ENCODE peak calls at places on chromosomes 6 and 20, in eight cellular contexts. One of them, this sample, is unnamed.

GRCh38 chr6:140303218-140303949 is 928.9 kb upstream of the CITED2 start:
- DNase-seq in cardiac fibroblast: no peak
- DNase-seq in progenitor cell of endocrine pancreas: no peak
- DNase-seq in natural killer cell: no peak
- DNase-seq in BJ: no peak
- DNase-seq in AG04449: no peak
- DNase-seq in AG04450: no peak
- DNase-seq in fibroblast of pulmonary artery: no peak
- DNase-seq in this sample: no peak

GRCh38 chr6:128161839-128162238 is 261.0 kb upstream of the THEMIS start:
- DNase-seq in BJ: no peak
- DNase-seq in AG04450: no peak
- DNase-seq in AG04449: no peak
- DNase-seq in fibroblast of pulmonary artery: no peak
- DNase-seq in cardiac fibroblast: no peak
- DNase-seq in progenitor cell of endocrine pancreas: no peak
- DNase-seq in natural killer cell: no peak
- DNase-seq in this sample: no peak

GRCh38 chr6:68834561-68834960 is 199.5 kb downstream of the ADGRB3 start:
- DNase-seq in fibroblast of pulmonary artery: no peak
- DNase-seq in natural killer cell: no peak
- DNase-seq in AG04449: no peak
- DNase-seq in cardiac fibroblast: no peak
- DNase-seq in AG04450: no peak
- DNase-seq in BJ: no peak
- DNase-seq in progenitor cell of endocrine pancreas: no peak
- DNase-seq in this sample: no peak

GRCh38 chr6:42339991-42340401 is 111.7 kb downstream of the TRERF1 start:
- DNase-seq in AG04449: no peak
- DNase-seq in progenitor cell of endocrine pancreas: no peak
- DNase-seq in BJ: no peak
- DNase-seq in natural killer cell: no peak
- DNase-seq in fibroblast of pulmonary artery: no peak
- DNase-seq in cardiac fibroblast: no peak
- DNase-seq in AG04450: no peak
- DNase-seq in this sample: no peak

GRCh38 chr6:126228001-126228791 is 111.7 kb upstream of the CENPW start:
- DNase-seq in cardiac fibroblast: no peak
- DNase-seq in progenitor cell of endocrine pancreas: no peak
- DNase-seq in AG04450: no peak
- DNase-seq in BJ: no peak
- DNase-seq in fibroblast of pulmonary artery: no peak
- DNase-seq in natural killer cell: no peak
- DNase-seq in AG04449: no peak
- DNase-seq in this sample: no peak

GRCh38 chr6:132131777-132132176 is 180.6 kb upstream of the CCN2 start:
- DNase-seq in BJ: peak
- DNase-seq in progenitor cell of endocrine pancreas: no peak
- DNase-seq in natural killer cell: no peak
- DNase-seq in AG04449: peak
- DNase-seq in cardiac fibroblast: peak
- DNase-seq in AG04450: peak
- DNase-seq in fibroblast of pulmonary artery: peak
- DNase-seq in this sample: no peak

GRCh38 chr6:64520050-64520449 is 884.4 kb downstream of the PHF3 start:
- DNase-seq in AG04450: peak
- DNase-seq in fibroblast of pulmonary artery: peak
- DNase-seq in progenitor cell of endocrine pancreas: no peak
- DNase-seq in cardiac fibroblast: peak
- DNase-seq in BJ: peak
- DNase-seq in natural killer cell: no peak
- DNase-seq in AG04449: peak
- DNase-seq in this sample: no peak

GRCh38 chr20:10922941-10923340 is 249.1 kb upstream of the JAG1 start:
- DNase-seq in AG04450: peak
- DNase-seq in progenitor cell of endocrine pancreas: no peak
- DNase-seq in AG04449: peak
- DNase-seq in cardiac fibroblast: peak
- DNase-seq in fibroblast of pulmonary artery: peak
- DNase-seq in natural killer cell: no peak
- DNase-seq in BJ: peak
- DNase-seq in this sample: no peak

GRCh38 chr20:31568041-31568731 is 36.9 kb upstream of the ID1 start:
- DNase-seq in AG04450: no peak
- DNase-seq in BJ: no peak
- DNase-seq in fibroblast of pulmonary artery: peak
- DNase-seq in progenitor cell of endocrine pancreas: no peak
- DNase-seq in AG04449: no peak
- DNase-seq in cardiac fibroblast: peak
- DNase-seq in natural killer cell: no peak
- DNase-seq in this sample: no peak

GRCh38 chr6:134873500-134874388 is 76.2 kb downstream of the ALDH8A1 start:
- DNase-seq in fibroblast of pulmonary artery: no peak
- DNase-seq in cardiac fibroblast: no peak
- DNase-seq in BJ: no peak
- DNase-seq in AG04450: no peak
- DNase-seq in natural killer cell: no peak
- DNase-seq in progenitor cell of endocrine pancreas: no peak
- DNase-seq in AG04449: no peak
- DNase-seq in this sample: no peak

GRCh38 chr6:163983601-163984445 is 569.3 kb downstream of the QKI start:
- DNase-seq in cardiac fibroblast: no peak
- DNase-seq in AG04449: no peak
- DNase-seq in BJ: no peak
- DNase-seq in AG04450: no peak
- DNase-seq in natural killer cell: no peak
- DNase-seq in fibroblast of pulmonary artery: no peak
- DNase-seq in progenitor cell of endocrine pancreas: no peak
- DNase-seq in this sample: no peak

DNA sequence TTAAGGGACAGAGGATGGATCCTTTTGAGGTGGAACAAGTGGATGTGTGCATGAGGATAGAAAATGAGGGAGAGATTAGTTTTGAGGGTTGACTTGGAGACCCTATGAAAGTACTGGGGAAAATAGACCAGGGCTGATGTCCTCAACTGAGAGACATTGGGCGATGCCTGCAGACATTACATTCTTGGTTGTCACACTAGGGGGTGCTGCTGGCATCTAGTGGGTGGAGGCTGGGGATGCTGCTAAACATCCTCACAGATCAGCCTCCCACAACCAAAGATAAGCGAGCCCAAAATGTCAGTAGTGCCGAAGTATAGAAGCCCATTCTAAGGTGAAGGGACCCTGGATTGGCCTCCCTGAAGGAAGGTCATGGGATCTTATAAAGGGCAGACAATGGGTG is 63.3 kb downstream of the MOCS1 start:
- DNase-seq in natural killer cell: no peak
- DNase-seq in AG04450: no peak
- DNase-seq in progenitor cell of endocrine pancreas: no peak
- DNase-seq in fibroblast of pulmonary artery: no peak
- DNase-seq in cardiac fibroblast: no peak
- DNase-seq in BJ: no peak
- DNase-seq in AG04449: no peak
- DNase-seq in this sample: no peak
- TF ChIP-seq CTCF in natural killer cell: no peak
- TF ChIP-seq CTCF in AG04450: no peak
- TF ChIP-seq CTCF in progenitor cell of endocrine pancreas: no peak
- TF ChIP-seq CTCF in fibroblast of pulmonary artery: peak
- TF ChIP-seq CTCF in cardiac fibroblast: peak
- TF ChIP-seq CTCF in BJ: no peak
- TF ChIP-seq CTCF in AG04449: no peak
- TF ChIP-seq CTCF in this sample: no peak

GRCh38 chr20:23048283-23049200 is 930 bp downstream of the THBD start:
- DNase-seq in cardiac fibroblast: peak
- DNase-seq in AG04450: no peak
- DNase-seq in BJ: no peak
- DNase-seq in natural killer cell: peak
- DNase-seq in AG04449: no peak
- DNase-seq in fibroblast of pulmonary artery: peak
- DNase-seq in progenitor cell of endocrine pancreas: peak
- DNase-seq in this sample: no peak

GRCh38 chr20:23049933-23050838 is 714 bp upstream of the THBD start:
- DNase-seq in BJ: no peak
- DNase-seq in cardiac fibroblast: no peak
- DNase-seq in natural killer cell: no peak
- DNase-seq in fibroblast of pulmonary artery: peak
- DNase-seq in AG04450: no peak
- DNase-seq in AG04449: no peak
- DNase-seq in progenitor cell of endocrine pancreas: peak
- DNase-seq in this sample: no peak

GRCh38 chr20:23049201-23049932 is at the start of gene THBD:
- DNase-seq in fibroblast of pulmonary artery: peak
- DNase-seq in progenitor cell of endocrine pancreas: no peak
- DNase-seq in AG04449: no peak
- DNase-seq in BJ: no peak
- DNase-seq in cardiac fibroblast: peak
- DNase-seq in AG04450: no peak
- DNase-seq in natural killer cell: no peak
- DNase-seq in this sample: no peak

GRCh38 chr20:23052904-23053303 is 3.4 kb upstream of the THBD start:
- DNase-seq in cardiac fibroblast: no peak
- DNase-seq in fibroblast of pulmonary artery: no peak
- DNase-seq in progenitor cell of endocrine pancreas: no peak
- DNase-seq in AG04449: no peak
- DNase-seq in AG04450: no peak
- DNase-seq in BJ: no peak
- DNase-seq in natural killer cell: no peak
- DNase-seq in this sample: no peak

DNA sequence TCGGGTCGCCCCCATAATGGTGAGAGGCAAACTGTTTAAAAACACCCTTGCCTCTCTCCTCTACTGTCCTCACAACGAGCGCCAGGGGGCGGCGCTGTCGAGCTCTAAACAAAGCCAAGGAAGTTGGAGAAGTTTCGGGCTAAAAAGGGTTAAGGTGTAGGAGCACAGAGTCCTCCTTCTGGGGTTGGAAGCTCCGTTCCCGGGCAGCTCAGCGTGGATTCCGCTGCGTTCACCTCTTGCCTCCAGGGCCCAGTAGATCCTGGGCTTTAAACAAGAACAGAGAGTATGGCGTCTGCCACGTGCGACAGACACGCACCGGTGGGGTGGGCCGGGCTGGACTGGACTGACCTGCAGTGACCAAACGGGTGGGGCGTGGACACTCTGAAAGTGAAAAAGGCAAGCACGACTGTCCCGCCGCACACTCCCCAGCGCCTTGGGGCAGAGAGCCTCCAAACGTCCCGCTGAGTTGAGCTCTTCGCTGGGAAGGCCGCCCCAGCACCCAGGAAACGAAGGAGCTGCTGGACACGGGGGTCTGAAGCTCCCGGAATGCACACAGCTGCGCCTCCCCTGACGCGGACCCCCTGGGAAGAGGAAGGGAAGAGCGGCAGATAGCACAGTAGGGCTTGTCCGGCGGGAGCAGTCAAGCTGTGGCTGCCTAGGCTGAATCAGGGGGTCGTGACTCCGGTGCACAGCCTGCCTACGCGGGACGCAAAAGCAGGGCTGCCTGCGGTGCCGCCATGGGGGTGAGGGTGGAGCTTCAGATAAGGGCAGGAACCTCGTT is 1.6 kb upstream of the THBD start:
- DNase-seq in cardiac fibroblast: peak
- DNase-seq in AG04450: peak
- DNase-seq in progenitor cell of endocrine pancreas: peak
- DNase-seq in natural killer cell: peak
- DNase-seq in BJ: no peak
- DNase-seq in fibroblast of pulmonary artery: peak
- DNase-seq in AG04449: no peak
- DNase-seq in this sample: peak
- TF ChIP-seq CTCF in cardiac fibroblast: peak
- TF ChIP-seq CTCF in AG04450: peak
- TF ChIP-seq CTCF in progenitor cell of endocrine pancreas: peak
- TF ChIP-seq CTCF in natural killer cell: peak
- TF ChIP-seq CTCF in BJ: peak
- TF ChIP-seq CTCF in fibroblast of pulmonary artery: peak
- TF ChIP-seq CTCF in AG04449: peak
- TF ChIP-seq CTCF in this sample: peak

GRCh38 chr6:56595490-56596122 is 47.1 kb downstream of the DST start:
- DNase-seq in natural killer cell: no peak
- DNase-seq in fibroblast of pulmonary artery: peak
- DNase-seq in AG04450: no peak
- DNase-seq in progenitor cell of endocrine pancreas: no peak
- DNase-seq in BJ: no peak
- DNase-seq in cardiac fibroblast: peak
- DNase-seq in AG04449: no peak
- DNase-seq in this sample: no peak
- TF ChIP-seq CTCF in natural killer cell: peak
- TF ChIP-seq CTCF in fibroblast of pulmonary artery: peak
- TF ChIP-seq CTCF in AG04450: peak
- TF ChIP-seq CTCF in progenitor cell of endocrine pancreas: peak
- TF ChIP-seq CTCF in BJ: peak
- TF ChIP-seq CTCF in cardiac fibroblast: peak
- TF ChIP-seq CTCF in AG04449: peak
- TF ChIP-seq CTCF in this sample: peak

GRCh38 chr6:150417899-150418824 is 49.4 kb downstream of the IYD start:
- DNase-seq in AG04449: peak
- DNase-seq in natural killer cell: no peak
- DNase-seq in fibroblast of pulmonary artery: peak
- DNase-seq in cardiac fibroblast: peak
- DNase-seq in BJ: peak
- DNase-seq in AG04450: peak
- DNase-seq in progenitor cell of endocrine pancreas: no peak
- DNase-seq in this sample: no peak
- TF ChIP-seq CTCF in AG04449: peak
- TF ChIP-seq CTCF in natural killer cell: peak
- TF ChIP-seq CTCF in fibroblast of pulmonary artery: peak
- TF ChIP-seq CTCF in cardiac fibroblast: peak
- TF ChIP-seq CTCF in BJ: peak
- TF ChIP-seq CTCF in AG04450: peak
- TF ChIP-seq CTCF in progenitor cell of endocrine pancreas: peak
- TF ChIP-seq CTCF in this sample: peak

GRCh38 chr20:61599061-61599930 is 347.2 kb downstream of the CDH4 start:
- DNase-seq in progenitor cell of endocrine pancreas: no peak
- DNase-seq in AG04450: no peak
- DNase-seq in fibroblast of pulmonary artery: no peak
- DNase-seq in AG04449: no peak
- DNase-seq in natural killer cell: no peak
- DNase-seq in cardiac fibroblast: no peak
- DNase-seq in BJ: no peak
- DNase-seq in this sample: no peak
- TF ChIP-seq CTCF in progenitor cell of endocrine pancreas: no peak
- TF ChIP-seq CTCF in AG04450: no peak
- TF ChIP-seq CTCF in fibroblast of pulmonary artery: no peak
- TF ChIP-seq CTCF in AG04449: no peak
- TF ChIP-seq CTCF in natural killer cell: no peak
- TF ChIP-seq CTCF in cardiac fibroblast: no peak
- TF ChIP-seq CTCF in BJ: no peak
- TF ChIP-seq CTCF in this sample: peak

DNA sequence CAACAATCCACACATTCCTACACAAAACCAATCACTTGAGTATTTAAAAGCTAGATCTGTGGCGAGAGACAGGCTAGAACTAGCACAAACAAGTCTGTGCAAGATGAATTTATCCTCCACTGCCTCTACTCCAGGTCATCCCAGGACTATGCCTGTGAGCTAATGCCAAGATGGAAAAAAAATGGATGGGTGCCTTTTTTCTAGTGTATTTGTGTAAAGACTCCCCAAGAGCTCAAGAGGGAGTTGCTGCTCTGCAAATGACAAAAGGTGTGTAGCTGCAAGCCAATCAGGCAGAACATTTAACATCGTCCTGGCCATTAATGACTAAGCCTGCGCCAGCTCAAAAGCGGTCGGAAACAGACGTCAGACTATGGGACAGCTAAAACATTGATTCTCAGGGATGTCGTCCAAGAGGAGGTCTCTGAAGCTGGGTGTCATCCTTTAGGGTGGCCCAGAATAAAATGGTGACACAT is 21.9 kb downstream of the ATXN1 start:
- DNase-seq in natural killer cell: no peak
- DNase-seq in AG04450: no peak
- DNase-seq in fibroblast of pulmonary artery: no peak
- DNase-seq in BJ: no peak
- DNase-seq in AG04449: peak
- DNase-seq in progenitor cell of endocrine pancreas: no peak
- DNase-seq in cardiac fibroblast: no peak
- DNase-seq in this sample: no peak
- TF ChIP-seq CTCF in natural killer cell: no peak
- TF ChIP-seq CTCF in AG04450: no peak
- TF ChIP-seq CTCF in fibroblast of pulmonary artery: no peak
- TF ChIP-seq CTCF in BJ: no peak
- TF ChIP-seq CTCF in AG04449: no peak
- TF ChIP-seq CTCF in progenitor cell of endocrine pancreas: no peak
- TF ChIP-seq CTCF in cardiac fibroblast: no peak
- TF ChIP-seq CTCF in this sample: no peak

This sample was measured in type B pancreatic cell.